ENCODE peak calls at places on chromosomes 12 and 14, in seven cellular contexts. One of them, this sample, is unnamed. For H3K36me3, the result is how much of the 10 kb centered on the place peaks cover.

GRCh38 chr12:118356809-118357326 is 15.8 kb downstream of the TAOK3 start:
- DNase-seq in endothelial cell of umbilical vein: no peak
- DNase-seq in keratinocyte: no peak
- DNase-seq in spleen: no peak
- DNase-seq in OCI-LY7: peak
- DNase-seq in body of pancreas: no peak
- DNase-seq in CD8-positive, alpha-beta T cell: no peak
- DNase-seq in this sample: peak

GRCh38 chr14:58677525-58677924 is 39.8 kb downstream of the DACT1 start:
- DNase-seq in endothelial cell of umbilical vein: no peak
- DNase-seq in keratinocyte: no peak
- DNase-seq in spleen: no peak
- DNase-seq in OCI-LY7: no peak
- DNase-seq in body of pancreas: no peak
- DNase-seq in CD8-positive, alpha-beta T cell: no peak
- DNase-seq in this sample: no peak

GRCh38 chr14:92254786-92255185 is 68.2 kb upstream of the SLC24A4 start:
- DNase-seq in endothelial cell of umbilical vein: peak
- DNase-seq in keratinocyte: no peak
- DNase-seq in spleen: no peak
- DNase-seq in OCI-LY7: no peak
- DNase-seq in body of pancreas: peak
- DNase-seq in CD8-positive, alpha-beta T cell: no peak
- DNase-seq in this sample: no peak

GRCh38 chr12:49874142-49874897 is 29.4 kb downstream of the FAIM2 start:
- DNase-seq in endothelial cell of umbilical vein: no peak
- DNase-seq in keratinocyte: no peak
- DNase-seq in spleen: peak
- DNase-seq in OCI-LY7: no peak
- DNase-seq in body of pancreas: no peak
- DNase-seq in CD8-positive, alpha-beta T cell: no peak
- DNase-seq in this sample: no peak

GRCh38 chr12:89351489-89352241 is 636 bp downstream of the DUSP6 start:
- DNase-seq in endothelial cell of umbilical vein: no peak
- DNase-seq in keratinocyte: no peak
- DNase-seq in spleen: peak
- DNase-seq in OCI-LY7: peak
- DNase-seq in body of pancreas: peak
- DNase-seq in CD8-positive, alpha-beta T cell: peak
- DNase-seq in this sample: no peak

GRCh38 chr12:75816892-75817291 is 214.7 kb downstream of the PHLDA1 start:
- DNase-seq in endothelial cell of umbilical vein: peak
- DNase-seq in keratinocyte: peak
- DNase-seq in spleen: no peak
- DNase-seq in OCI-LY7: peak
- DNase-seq in body of pancreas: no peak
- DNase-seq in CD8-positive, alpha-beta T cell: no peak
- DNase-seq in this sample: no peak

GRCh38 chr12:124696689-124697476 is 129.5 kb upstream of the NCOR2 start:
- DNase-seq in endothelial cell of umbilical vein: no peak
- DNase-seq in keratinocyte: no peak
- DNase-seq in spleen: no peak
- DNase-seq in OCI-LY7: no peak
- DNase-seq in body of pancreas: no peak
- DNase-seq in CD8-positive, alpha-beta T cell: no peak
- DNase-seq in this sample: no peak

GRCh38 chr12:9888665-9889273 is 7.5 kb downstream of the KLRF2 start:
- DNase-seq in endothelial cell of umbilical vein: no peak
- DNase-seq in keratinocyte: no peak
- DNase-seq in spleen: no peak
- DNase-seq in OCI-LY7: no peak
- DNase-seq in body of pancreas: no peak
- DNase-seq in CD8-positive, alpha-beta T cell: no peak
- DNase-seq in this sample: no peak

GRCh38 chr12:73719223-73719622 is 818.4 kb upstream of the ATXN7L3B start:
- DNase-seq in endothelial cell of umbilical vein: no peak
- DNase-seq in keratinocyte: no peak
- DNase-seq in spleen: no peak
- DNase-seq in OCI-LY7: no peak
- DNase-seq in body of pancreas: no peak
- DNase-seq in CD8-positive, alpha-beta T cell: no peak
- DNase-seq in this sample: no peak

GRCh38 chr12:46872135-46872534 is 46.3 kb upstream of the SLC38A4 start:
- DNase-seq in endothelial cell of umbilical vein: no peak
- DNase-seq in keratinocyte: no peak
- DNase-seq in spleen: no peak
- DNase-seq in OCI-LY7: no peak
- DNase-seq in body of pancreas: no peak
- DNase-seq in CD8-positive, alpha-beta T cell: no peak
- DNase-seq in this sample: no peak

GRCh38 chr12:75656650-75657049 is 145.2 kb upstream of the KRR1 start:
- DNase-seq in endothelial cell of umbilical vein: no peak
- DNase-seq in keratinocyte: peak
- DNase-seq in spleen: no peak
- DNase-seq in OCI-LY7: no peak
- DNase-seq in body of pancreas: no peak
- DNase-seq in CD8-positive, alpha-beta T cell: no peak
- DNase-seq in this sample: peak

GRCh38 chr12:50542448-50542847 is 37.7 kb downstream of the DIP2B start:
- DNase-seq in endothelial cell of umbilical vein: no peak
- DNase-seq in keratinocyte: peak
- DNase-seq in spleen: no peak
- DNase-seq in OCI-LY7: no peak
- DNase-seq in body of pancreas: no peak
- DNase-seq in CD8-positive, alpha-beta T cell: no peak
- DNase-seq in this sample: no peak

GRCh38 chr12:80040075-80040738 is 59.1 kb upstream of the OTOGL start:
- DNase-seq in endothelial cell of umbilical vein: no peak
- DNase-seq in keratinocyte: no peak
- DNase-seq in spleen: no peak
- DNase-seq in OCI-LY7: no peak
- DNase-seq in body of pancreas: no peak
- DNase-seq in CD8-positive, alpha-beta T cell: no peak
- DNase-seq in this sample: no peak

GRCh38 chr14:21711360-21711961 is 37.8 kb upstream of the OR4E1 start:
- DNase-seq in endothelial cell of umbilical vein: peak
- DNase-seq in keratinocyte: no peak
- DNase-seq in spleen: no peak
- DNase-seq in OCI-LY7: peak
- DNase-seq in body of pancreas: peak
- DNase-seq in CD8-positive, alpha-beta T cell: no peak
- DNase-seq in this sample: no peak

GRCh38 chr14:69931960-69932359 is 52.7 kb downstream of the SMOC1 start:
- DNase-seq in endothelial cell of umbilical vein: no peak
- DNase-seq in keratinocyte: no peak
- DNase-seq in spleen: no peak
- DNase-seq in OCI-LY7: no peak
- DNase-seq in body of pancreas: no peak
- DNase-seq in CD8-positive, alpha-beta T cell: no peak
- DNase-seq in this sample: no peak

GRCh38 chr12:95104919-95105452 is 31.6 kb upstream of the NR2C1 start:
- DNase-seq in endothelial cell of umbilical vein: no peak
- DNase-seq in keratinocyte: no peak
- DNase-seq in spleen: no peak
- DNase-seq in OCI-LY7: no peak
- DNase-seq in body of pancreas: no peak
- DNase-seq in CD8-positive, alpha-beta T cell: no peak
- DNase-seq in this sample: no peak

GRCh38 chr14:78508023-78508422 is 337.9 kb downstream of the NRXN3 start:
- DNase-seq in endothelial cell of umbilical vein: no peak
- DNase-seq in keratinocyte: no peak
- DNase-seq in spleen: no peak
- DNase-seq in OCI-LY7: no peak
- DNase-seq in body of pancreas: no peak
- DNase-seq in CD8-positive, alpha-beta T cell: no peak
- DNase-seq in this sample: no peak

GRCh38 chr14:91997492-91997891 is 42.4 kb downstream of the TRIP11 start:
- DNase-seq in endothelial cell of umbilical vein: peak
- DNase-seq in keratinocyte: no peak
- DNase-seq in spleen: no peak
- DNase-seq in OCI-LY7: no peak
- DNase-seq in body of pancreas: no peak
- DNase-seq in CD8-positive, alpha-beta T cell: no peak
- DNase-seq in this sample: peak

GRCh38 chr12:47085815-47086252 is 6.1 kb upstream of the AMIGO2 start:
- DNase-seq in endothelial cell of umbilical vein: peak
- DNase-seq in keratinocyte: no peak
- DNase-seq in spleen: no peak
- DNase-seq in OCI-LY7: no peak
- DNase-seq in body of pancreas: peak
- DNase-seq in CD8-positive, alpha-beta T cell: no peak
- DNase-seq in this sample: no peak

GRCh38 chr12:20350495-20350894 is 17.8 kb upstream of the PDE3A start:
- DNase-seq in endothelial cell of umbilical vein: peak
- DNase-seq in keratinocyte: no peak
- DNase-seq in spleen: no peak
- DNase-seq in OCI-LY7: no peak
- DNase-seq in body of pancreas: no peak
- DNase-seq in CD8-positive, alpha-beta T cell: no peak
- DNase-seq in this sample: no peak

GRCh38 chr12:98894412-98895085 is 249.5 kb downstream of the APAF1 start:
- DNase-seq in endothelial cell of umbilical vein: no peak
- DNase-seq in keratinocyte: no peak
- DNase-seq in spleen: no peak
- DNase-seq in OCI-LY7: no peak
- DNase-seq in body of pancreas: no peak
- DNase-seq in CD8-positive, alpha-beta T cell: no peak
- DNase-seq in this sample: no peak

GRCh38 chr12:65632131-65632855 is 192.0 kb upstream of the HMGA2 start:
- DNase-seq in endothelial cell of umbilical vein: no peak
- DNase-seq in keratinocyte: no peak
- DNase-seq in spleen: no peak
- DNase-seq in OCI-LY7: no peak
- DNase-seq in body of pancreas: no peak
- DNase-seq in CD8-positive, alpha-beta T cell: no peak
- DNase-seq in this sample: no peak

GRCh38 chr12:19191089-19191488 is 61.6 kb downstream of the PLEKHA5 start:
- DNase-seq in endothelial cell of umbilical vein: no peak
- DNase-seq in keratinocyte: no peak
- DNase-seq in spleen: no peak
- DNase-seq in OCI-LY7: no peak
- DNase-seq in body of pancreas: no peak
- DNase-seq in CD8-positive, alpha-beta T cell: no peak
- DNase-seq in this sample: no peak

GRCh38 chr12:29756741-29757390 is 26.9 kb downstream of the TMTC1 start:
- DNase-seq in endothelial cell of umbilical vein: no peak
- DNase-seq in keratinocyte: no peak
- DNase-seq in spleen: no peak
- DNase-seq in OCI-LY7: no peak
- DNase-seq in body of pancreas: no peak
- DNase-seq in CD8-positive, alpha-beta T cell: no peak
- DNase-seq in this sample: no peak

GRCh38 chr12:67534046-67534445 is 114.5 kb upstream of the DYRK2 start:
- DNase-seq in endothelial cell of umbilical vein: no peak
- DNase-seq in keratinocyte: peak
- DNase-seq in spleen: no peak
- DNase-seq in OCI-LY7: no peak
- DNase-seq in body of pancreas: no peak
- DNase-seq in CD8-positive, alpha-beta T cell: no peak
- DNase-seq in this sample: no peak
- H3K4me3 ChIP-seq in endothelial cell of umbilical vein: no peak
- H3K4me3 ChIP-seq in keratinocyte: no peak
- H3K4me3 ChIP-seq in spleen: no peak
- H3K4me3 ChIP-seq in OCI-LY7: no peak
- H3K4me3 ChIP-seq in body of pancreas: no peak
- H3K4me3 ChIP-seq in CD8-positive, alpha-beta T cell: no peak
- H3K4me3 ChIP-seq in this sample: no peak

GRCh38 chr12:52381206-52381605 is 4.2 kb downstream of the KRT84 start:
- DNase-seq in endothelial cell of umbilical vein: no peak
- DNase-seq in keratinocyte: no peak
- DNase-seq in spleen: no peak
- DNase-seq in OCI-LY7: no peak
- DNase-seq in body of pancreas: no peak
- DNase-seq in CD8-positive, alpha-beta T cell: no peak
- DNase-seq in this sample: no peak

GRCh38 chr12:52379536-52379935 is 5.9 kb downstream of the KRT84 start:
- DNase-seq in endothelial cell of umbilical vein: no peak
- DNase-seq in keratinocyte: no peak
- DNase-seq in spleen: no peak
- DNase-seq in OCI-LY7: no peak
- DNase-seq in body of pancreas: no peak
- DNase-seq in CD8-positive, alpha-beta T cell: no peak
- DNase-seq in this sample: no peak

GRCh38 chr12:52382854-52383253 is 2.6 kb downstream of the KRT84 start:
- DNase-seq in endothelial cell of umbilical vein: no peak
- DNase-seq in keratinocyte: no peak
- DNase-seq in spleen: peak
- DNase-seq in OCI-LY7: no peak
- DNase-seq in body of pancreas: no peak
- DNase-seq in CD8-positive, alpha-beta T cell: no peak
- DNase-seq in this sample: no peak

GRCh38 chr12:52378091-52378490 is 7.4 kb downstream of the KRT84 start:
- DNase-seq in endothelial cell of umbilical vein: no peak
- DNase-seq in keratinocyte: no peak
- DNase-seq in spleen: no peak
- DNase-seq in OCI-LY7: no peak
- DNase-seq in body of pancreas: no peak
- DNase-seq in CD8-positive, alpha-beta T cell: no peak
- DNase-seq in this sample: no peak

DNA sequence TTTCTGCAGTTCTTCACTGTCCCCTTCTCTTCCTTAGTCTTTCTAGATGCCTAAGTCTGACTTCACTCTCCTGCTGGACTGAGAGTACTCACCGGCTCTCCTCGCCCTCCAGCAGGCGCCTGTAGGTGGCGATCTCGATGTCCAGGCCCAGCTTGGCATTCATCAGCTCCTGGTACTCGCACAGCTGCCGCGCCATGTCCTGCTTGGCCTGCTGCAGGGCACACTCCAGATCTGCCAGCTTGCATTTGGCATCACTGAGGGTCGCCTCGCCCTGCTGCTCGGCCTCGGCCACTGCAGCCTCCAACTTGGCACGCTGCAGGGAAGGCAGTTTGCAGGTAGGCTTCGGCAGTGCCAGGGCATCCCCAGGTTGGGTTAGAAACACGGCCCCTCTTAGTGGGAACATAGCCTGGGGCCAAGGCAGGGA is 5.2 kb downstream of the KRT84 start:
- DNase-seq in endothelial cell of umbilical vein: peak
- DNase-seq in keratinocyte: no peak
- DNase-seq in spleen: no peak
- DNase-seq in OCI-LY7: no peak
- DNase-seq in body of pancreas: peak
- DNase-seq in CD8-positive, alpha-beta T cell: no peak
- DNase-seq in this sample: no peak
- TF ChIP-seq CTCF in endothelial cell of umbilical vein: peak
- TF ChIP-seq CTCF in keratinocyte: peak
- TF ChIP-seq CTCF in spleen: no peak
- TF ChIP-seq CTCF in OCI-LY7: peak
- TF ChIP-seq CTCF in body of pancreas: peak
- TF ChIP-seq CTCF in CD8-positive, alpha-beta T cell: no peak
- TF ChIP-seq CTCF in this sample: peak

GRCh38 chr12:120190386-120190785 is 4.1 kb downstream of the GCN1 start:
- DNase-seq in endothelial cell of umbilical vein: no peak
- DNase-seq in keratinocyte: no peak
- DNase-seq in spleen: no peak
- DNase-seq in OCI-LY7: no peak
- DNase-seq in body of pancreas: no peak
- DNase-seq in CD8-positive, alpha-beta T cell: no peak
- DNase-seq in this sample: no peak
- H3K36me3 ChIP-seq in endothelial cell of umbilical vein: under half
- H3K36me3 ChIP-seq in keratinocyte: under half
- H3K36me3 ChIP-seq in spleen: half or more
- H3K36me3 ChIP-seq in OCI-LY7: half or more
- H3K36me3 ChIP-seq in body of pancreas: under half
- H3K36me3 ChIP-seq in CD8-positive, alpha-beta T cell: under half
- H3K36me3 ChIP-seq in this sample: under half

GRCh38 chr14:87264796-87265195 is 728.2 kb downstream of the GALC start:
- DNase-seq in endothelial cell of umbilical vein: no peak
- DNase-seq in keratinocyte: no peak
- DNase-seq in spleen: no peak
- DNase-seq in OCI-LY7: no peak
- DNase-seq in body of pancreas: no peak
- DNase-seq in CD8-positive, alpha-beta T cell: no peak
- DNase-seq in this sample: no peak
- H3K4me3 ChIP-seq in endothelial cell of umbilical vein: no peak
- H3K4me3 ChIP-seq in keratinocyte: no peak
- H3K4me3 ChIP-seq in spleen: no peak
- H3K4me3 ChIP-seq in OCI-LY7: no peak
- H3K4me3 ChIP-seq in body of pancreas: no peak
- H3K4me3 ChIP-seq in CD8-positive, alpha-beta T cell: no peak
- H3K4me3 ChIP-seq in this sample: no peak

This sample was measured in BJ.